ENCODE peak calls at places on chromosomes 11 and 22, in five cellular contexts. L is heart right ventricle, C is lower lobe of right lung, G is HepG2, Y is cardiac muscle cell. J is an unnamed sample.

GRCh38 chr22:37095113-37095512 is 14.4 kb downstream of the TMPRSS6 start:
- DNase-seq in L (no peak), C (no peak), G (no peak), Y (no peak), J (no peak)

GRCh38 chr11:7281083-7281482 is 29.4 kb downstream of the SYT9 start:
- DNase-seq in L (no peak), C (no peak), G (peak; percentile 4), Y (no peak), J (no peak)

GRCh38 chr11:75100314-75100713 is 3.6 kb upstream of the OR2AT4 start:
- DNase-seq in L (no peak), C (no peak), G (no peak), Y (no peak), J (no peak)

GRCh38 chr11:126799974-126800373 is 200.6 kb downstream of the KIRREL3 start:
- DNase-seq in L (no peak), C (no peak), G (no peak), Y (no peak), J (no peak)

GRCh38 chr11:12182650-12183511 is 72.5 kb downstream of the MICAL2 start:
- DNase-seq in L (no peak), C (no peak), G (peak; percentile 58), Y (peak; percentile 90), J (no peak)

GRCh38 chr11:108534274-108534882 is 36.2 kb upstream of the POGLUT3 start:
- DNase-seq in L (no peak), C (no peak), G (no peak), Y (no peak), J (no peak)

GRCh38 chr11:25535462-25535861 is 796.5 kb upstream of the ANO3 start:
- DNase-seq in L (no peak), C (no peak), G (no peak), Y (no peak), J (no peak)

GRCh38 chr11:88544656-88545280 is 207.2 kb upstream of the CTSC start:
- DNase-seq in L (no peak), C (no peak), G (no peak), Y (no peak), J (no peak)

GRCh38 chr11:119357069-119357468 is 10.6 kb upstream of the MFRP start:
- DNase-seq in L (no peak), C (no peak), G (no peak), Y (no peak), J (no peak)
- H3K27ac ChIP-seq in L (peak overlapping the region; percentile 81), C (peak overlapping the region; percentile 79), G (no peak overlapping the region), Y (peak overlapping the region; percentile 71), J (no peak overlapping the region)

DNA sequence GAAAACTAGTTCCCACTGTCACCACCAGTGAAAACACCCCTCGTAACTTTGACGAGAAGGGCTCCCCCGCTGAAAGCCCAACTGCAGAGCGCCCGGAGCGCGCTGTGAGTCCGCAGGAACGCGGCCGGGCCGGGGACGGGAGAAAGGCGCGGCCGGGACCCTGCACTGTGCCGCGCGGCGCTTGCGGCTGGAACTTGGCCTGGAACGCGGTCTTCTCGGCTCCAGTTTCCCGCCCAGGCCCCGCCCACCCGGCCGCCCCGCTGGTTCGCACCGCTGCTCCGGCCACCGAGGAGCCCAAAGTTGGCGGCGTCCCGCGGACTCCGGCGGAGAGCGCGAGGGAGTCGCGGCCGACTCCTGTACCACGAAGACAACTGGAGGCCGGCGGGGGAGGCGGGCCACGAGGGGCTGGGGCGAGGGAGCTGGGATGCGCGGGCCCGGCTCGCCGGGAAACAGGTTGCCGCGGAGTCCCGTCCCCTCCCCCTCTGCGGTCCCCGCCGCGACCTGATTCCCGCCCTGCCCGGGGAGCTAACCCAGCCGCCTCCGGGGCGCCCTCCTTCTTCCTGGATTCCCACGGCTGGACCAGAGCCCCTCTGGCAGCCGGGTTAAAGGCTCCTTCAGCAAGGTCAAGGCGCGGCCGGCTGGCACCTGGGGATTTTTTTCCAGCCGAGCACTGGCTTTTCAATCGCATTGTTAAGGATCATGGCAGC is 3.4 kb downstream of the TENM4 start:
- DNase-seq in L (peak; percentile 75), C (peak; percentile 65), G (no peak), Y (peak; percentile 89), J (no peak)
- H3K27me3 ChIP-seq in L (peaks cover 57% of the 10 kb centered on the region), C (peaks cover 82% of the 10 kb centered on the region), G (peaks cover 58% of the 10 kb centered on the region), Y (peaks cover 44% of the 10 kb centered on the region), J (peaks cover 15% of the 10 kb centered on the region)

GRCh38 chr22:17912942-17913704 is 111.2 kb downstream of the MICAL3 start:
- DNase-seq in L (no peak), C (no peak), G (no peak), Y (peak; percentile 53), J (no peak)
- H3K27ac ChIP-seq in L (peak overlapping the region; percentile 89), C (no peak overlapping the region), G (no peak overlapping the region), Y (peak overlapping the region; percentile 97), J (no peak overlapping the region)

DNA sequence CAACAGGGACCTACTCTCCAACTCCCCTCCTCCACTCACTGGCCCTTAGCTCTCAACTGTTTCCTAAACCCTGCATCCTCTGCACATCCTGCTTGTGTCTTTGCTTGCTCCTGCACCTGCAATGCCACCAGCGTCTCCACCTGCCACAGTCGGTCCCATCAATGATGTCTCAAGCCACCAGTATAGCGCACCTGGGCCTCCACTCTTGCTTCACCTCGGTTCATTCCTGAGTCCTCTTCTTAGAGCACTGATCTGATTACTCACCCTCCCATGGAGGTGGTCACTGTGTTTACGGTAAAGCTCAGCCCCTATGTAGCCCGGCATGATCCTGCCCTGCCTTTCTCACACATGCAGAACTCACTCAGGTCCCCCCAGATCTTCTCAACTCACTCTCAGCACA is 31.6 kb downstream of the TRIM29 start:
- DNase-seq in L (no peak), C (no peak), G (no peak), Y (no peak), J (no peak)
- H3K27me3 ChIP-seq in L (peaks cover 5% of the 10 kb centered on the region), C (peaks cover 24% of the 10 kb centered on the region), G (peaks cover 49% of the 10 kb centered on the region), Y (peaks cover 11% of the 10 kb centered on the region), J (peaks cover 5% of the 10 kb centered on the region)

GRCh38 chr11:70297341-70297740 is 26.9 kb downstream of the PPFIA1 start:
- DNase-seq in L (no peak), C (no peak), G (no peak), Y (no peak), J (no peak)
- H3K27ac ChIP-seq in L (no peak overlapping the region), C (no peak overlapping the region), G (no peak overlapping the region), Y (no peak overlapping the region), J (no peak overlapping the region)